ENCODE peak calls at places on chromosomes 12 and 14, in seven cellular contexts. One of them, this sample, is unnamed.

GRCh38 chr12:57474862-57475261 is 4.8 kb downstream of the ARHGAP9 start:
- DNase-seq in HEK293T: no peak
- DNase-seq in neural progenitor cell: no peak
- DNase-seq in iPS-NIHi11: no peak
- DNase-seq in amniotic stem cell: no peak
- DNase-seq in fibroblast of lung: no peak
- DNase-seq in OCI-LY7: no peak
- DNase-seq in this sample: no peak

GRCh38 chr14:83779266-83779665 is 1750.7 kb upstream of the FLRT2 start:
- DNase-seq in HEK293T: no peak
- DNase-seq in neural progenitor cell: no peak
- DNase-seq in iPS-NIHi11: no peak
- DNase-seq in amniotic stem cell: peak
- DNase-seq in fibroblast of lung: peak
- DNase-seq in OCI-LY7: no peak
- DNase-seq in this sample: no peak

GRCh38 chr12:47715393-47715876 is 9.6 kb upstream of the RPAP3 start:
- DNase-seq in HEK293T: peak
- DNase-seq in neural progenitor cell: peak
- DNase-seq in iPS-NIHi11: peak
- DNase-seq in amniotic stem cell: peak
- DNase-seq in fibroblast of lung: peak
- DNase-seq in OCI-LY7: peak
- DNase-seq in this sample: peak

GRCh38 chr12:87816186-87816585 is 213.0 kb downstream of the C12orf50 start:
- DNase-seq in HEK293T: no peak
- DNase-seq in neural progenitor cell: no peak
- DNase-seq in iPS-NIHi11: no peak
- DNase-seq in amniotic stem cell: no peak
- DNase-seq in fibroblast of lung: peak
- DNase-seq in OCI-LY7: no peak
- DNase-seq in this sample: no peak

GRCh38 chr12:110680032-110680431 is 8.9 kb downstream of the HVCN1 start:
- DNase-seq in HEK293T: no peak
- DNase-seq in neural progenitor cell: no peak
- DNase-seq in iPS-NIHi11: no peak
- DNase-seq in amniotic stem cell: no peak
- DNase-seq in fibroblast of lung: no peak
- DNase-seq in OCI-LY7: no peak
- DNase-seq in this sample: no peak

GRCh38 chr12:44342371-44342770 is 506.5 kb downstream of the TMEM117 start:
- DNase-seq in HEK293T: no peak
- DNase-seq in neural progenitor cell: no peak
- DNase-seq in iPS-NIHi11: no peak
- DNase-seq in amniotic stem cell: no peak
- DNase-seq in fibroblast of lung: no peak
- DNase-seq in OCI-LY7: no peak
- DNase-seq in this sample: no peak

GRCh38 chr12:52580496-52580895 is 6.9 kb upstream of the KRT74 start:
- DNase-seq in HEK293T: no peak
- DNase-seq in neural progenitor cell: no peak
- DNase-seq in iPS-NIHi11: no peak
- DNase-seq in amniotic stem cell: no peak
- DNase-seq in fibroblast of lung: no peak
- DNase-seq in OCI-LY7: no peak
- DNase-seq in this sample: no peak

GRCh38 chr14:76682367-76682766 is 78.9 kb upstream of the VASH1 start:
- DNase-seq in HEK293T: no peak
- DNase-seq in neural progenitor cell: no peak
- DNase-seq in iPS-NIHi11: no peak
- DNase-seq in amniotic stem cell: no peak
- DNase-seq in fibroblast of lung: no peak
- DNase-seq in OCI-LY7: no peak
- DNase-seq in this sample: no peak

GRCh38 chr12:13044002-13044858 is at the start of gene FAM234B:
- DNase-seq in HEK293T: peak
- DNase-seq in neural progenitor cell: peak
- DNase-seq in iPS-NIHi11: peak
- DNase-seq in amniotic stem cell: peak
- DNase-seq in fibroblast of lung: peak
- DNase-seq in OCI-LY7: peak
- DNase-seq in this sample: peak

GRCh38 chr14:73744175-73744867 is 30.1 kb upstream of the PNMA1 start:
- DNase-seq in HEK293T: no peak
- DNase-seq in neural progenitor cell: no peak
- DNase-seq in iPS-NIHi11: no peak
- DNase-seq in amniotic stem cell: no peak
- DNase-seq in fibroblast of lung: no peak
- DNase-seq in OCI-LY7: no peak
- DNase-seq in this sample: no peak

GRCh38 chr12:104555650-104556049 is 98.9 kb downstream of the CHST11 start:
- DNase-seq in HEK293T: no peak
- DNase-seq in neural progenitor cell: peak
- DNase-seq in iPS-NIHi11: peak
- DNase-seq in amniotic stem cell: no peak
- DNase-seq in fibroblast of lung: no peak
- DNase-seq in OCI-LY7: no peak
- DNase-seq in this sample: no peak

GRCh38 chr12:96587691-96588090 is 98.3 kb downstream of the CFAP54 start:
- DNase-seq in HEK293T: no peak
- DNase-seq in neural progenitor cell: no peak
- DNase-seq in iPS-NIHi11: no peak
- DNase-seq in amniotic stem cell: no peak
- DNase-seq in fibroblast of lung: peak
- DNase-seq in OCI-LY7: no peak
- DNase-seq in this sample: no peak

GRCh38 chr14:69505338-69506240 is 21.1 kb downstream of the PLEKHD1 start:
- DNase-seq in HEK293T: no peak
- DNase-seq in neural progenitor cell: no peak
- DNase-seq in iPS-NIHi11: no peak
- DNase-seq in amniotic stem cell: no peak
- DNase-seq in fibroblast of lung: no peak
- DNase-seq in OCI-LY7: no peak
- DNase-seq in this sample: no peak

GRCh38 chr14:63603749-63604277 is 37.9 kb downstream of the WDR89 start:
- DNase-seq in HEK293T: no peak
- DNase-seq in neural progenitor cell: no peak
- DNase-seq in iPS-NIHi11: no peak
- DNase-seq in amniotic stem cell: no peak
- DNase-seq in fibroblast of lung: no peak
- DNase-seq in OCI-LY7: peak
- DNase-seq in this sample: no peak

GRCh38 chr14:74085828-74086227 is 1.1 kb downstream of the LIN52 start:
- DNase-seq in HEK293T: no peak
- DNase-seq in neural progenitor cell: no peak
- DNase-seq in iPS-NIHi11: no peak
- DNase-seq in amniotic stem cell: no peak
- DNase-seq in fibroblast of lung: no peak
- DNase-seq in OCI-LY7: peak
- DNase-seq in this sample: peak

GRCh38 chr12:57234233-57234570 is 4.7 kb downstream of the SHMT2 start:
- DNase-seq in HEK293T: no peak
- DNase-seq in neural progenitor cell: no peak
- DNase-seq in iPS-NIHi11: no peak
- DNase-seq in amniotic stem cell: no peak
- DNase-seq in fibroblast of lung: no peak
- DNase-seq in OCI-LY7: no peak
- DNase-seq in this sample: no peak

GRCh38 chr14:88604213-88604612 is 41.4 kb downstream of the ZC3H14 start:
- DNase-seq in HEK293T: no peak
- DNase-seq in neural progenitor cell: peak
- DNase-seq in iPS-NIHi11: no peak
- DNase-seq in amniotic stem cell: no peak
- DNase-seq in fibroblast of lung: no peak
- DNase-seq in OCI-LY7: no peak
- DNase-seq in this sample: peak

GRCh38 chr12:20369164-20370000 is 1.0 kb downstream of the PDE3A start:
- DNase-seq in HEK293T: peak
- DNase-seq in neural progenitor cell: peak
- DNase-seq in iPS-NIHi11: peak
- DNase-seq in amniotic stem cell: peak
- DNase-seq in fibroblast of lung: peak
- DNase-seq in OCI-LY7: no peak
- DNase-seq in this sample: no peak

GRCh38 chr12:113439606-113440030 is 17.4 kb downstream of the SDSL start:
- DNase-seq in HEK293T: peak
- DNase-seq in neural progenitor cell: peak
- DNase-seq in iPS-NIHi11: peak
- DNase-seq in amniotic stem cell: peak
- DNase-seq in fibroblast of lung: peak
- DNase-seq in OCI-LY7: peak
- DNase-seq in this sample: no peak

GRCh38 chr14:69715725-69716482 is 51.0 kb upstream of the SRSF5 start:
- DNase-seq in HEK293T: no peak
- DNase-seq in neural progenitor cell: no peak
- DNase-seq in iPS-NIHi11: no peak
- DNase-seq in amniotic stem cell: no peak
- DNase-seq in fibroblast of lung: peak
- DNase-seq in OCI-LY7: no peak
- DNase-seq in this sample: no peak

GRCh38 chr12:63319386-63319785 is 168.4 kb upstream of the AVPR1A start:
- DNase-seq in HEK293T: no peak
- DNase-seq in neural progenitor cell: no peak
- DNase-seq in iPS-NIHi11: peak
- DNase-seq in amniotic stem cell: no peak
- DNase-seq in fibroblast of lung: peak
- DNase-seq in OCI-LY7: no peak
- DNase-seq in this sample: peak

GRCh38 chr12:96015672-96016071 is 19.5 kb upstream of the HAL start:
- DNase-seq in HEK293T: peak
- DNase-seq in neural progenitor cell: peak
- DNase-seq in iPS-NIHi11: peak
- DNase-seq in amniotic stem cell: peak
- DNase-seq in fibroblast of lung: peak
- DNase-seq in OCI-LY7: no peak
- DNase-seq in this sample: no peak

This sample was measured in GM12865.